ENCODE peak calls at places on chromosomes 16 and 17, in four cellular contexts. N is myocyte, H is T-helper 2 cell, X is HCT116. C is an unnamed sample.
A peak's percentile ranks its signal among the peaks of the same experiment; 100 is the strongest.

GRCh38 chr16:74738134-74738541 is 36.5 kb downstream of the FA2H start:
- DNase-seq in X (peak; percentile 60), H (no peak), N (peak; percentile 55), C (no peak)

GRCh38 chr16:50394215-50394802 is 25.5 kb upstream of the BRD7 start:
- DNase-seq in H (no peak), X (no peak), N (no peak), C (no peak)

GRCh38 chr17:80393961-80394360 is 21.0 kb upstream of the ENDOV start:
- DNase-seq in X (no peak), H (no peak), N (no peak), C (no peak)

GRCh38 chr17:80281516-80281915 is 20.9 kb downstream of the RNF213 start:
- DNase-seq in H (no peak), N (no peak), X (no peak), C (no peak)

GRCh38 chr17:57888311-57889216 is 38.7 kb upstream of the MRPS23 start:
- DNase-seq in X (no peak), N (peak; percentile 91), H (no peak), C (no peak)

GRCh38 chr16:12942861-12943260 is 41.5 kb downstream of the SHISA9 start:
- DNase-seq in X (no peak), N (peak; percentile 65), H (no peak), C (no peak)

GRCh38 chr17:32298298-32298697 is 32.7 kb downstream of the RHBDL3 start:
- DNase-seq in X (no peak), N (peak; percentile 20), H (no peak), C (no peak)

GRCh38 chr17:55735784-55736405 is 13.2 kb upstream of the TMEM100 start:
- DNase-seq in X (peak; percentile 49), N (peak; percentile 41), H (no peak), C (no peak)

GRCh38 chr17:7560172-7561027 is 1.3 kb upstream of the SENP3 start:
- DNase-seq in N (peak; percentile 62), X (no peak), H (peak; percentile 43), C (peak; percentile 75)

GRCh38 chr17:4947411-4948165 is 742 bp downstream of the PFN1 start:
- DNase-seq in N (peak; percentile 62), X (no peak), H (peak; percentile 59), C (peak; percentile 55)

GRCh38 chr17:77779711-77780539 is 178.6 kb upstream of the TNRC6C start:
- DNase-seq in H (no peak), X (no peak), N (peak; percentile 21), C (no peak)

GRCh38 chr17:80799553-80800403 is 191.9 kb upstream of the CHMP6 start:
- DNase-seq in X (no peak), N (no peak), H (no peak), C (no peak)

GRCh38 chr17:67594115-67594878 is 123.4 kb upstream of the NOL11 start:
- DNase-seq in H (no peak), X (no peak), N (no peak), C (no peak)

GRCh38 chr16:65540913-65541312 is 419.1 kb upstream of the CDH11 start:
- DNase-seq in H (no peak), N (no peak), X (no peak), C (no peak)

GRCh38 chr17:47286198-47286914 is 32.7 kb downstream of the ITGB3 start:
- DNase-seq in N (peak; percentile 47), X (no peak), H (no peak), C (peak; percentile 58)

GRCh38 chr16:15604460-15605390 is 38.2 kb downstream of the MARF1 start:
- DNase-seq in N (no peak), H (no peak), X (no peak), C (no peak)

GRCh38 chr16:29926675-29927522 is 873 bp upstream of the KCTD13 start:
- DNase-seq in H (no peak), X (no peak), N (peak; percentile 65), C (no peak)

GRCh38 chr17:6269474-6269873 is 165.4 kb downstream of the AIPL1 start:
- DNase-seq in N (peak; percentile 75), X (peak; percentile 6), H (no peak), C (no peak)

GRCh38 chr17:14197582-14197981 is 39.1 kb downstream of the CDRT15 start:
- DNase-seq in H (peak; percentile 24), N (no peak), X (no peak), C (peak; percentile 26)

GRCh38 chr16:1184156-1184868 is 31.4 kb downstream of the CACNA1H start:
- DNase-seq in H (no peak), N (no peak), X (no peak), C (no peak)

GRCh38 chr17:17445925-17446665 is 30.7 kb upstream of the MED9 start:
- DNase-seq in H (no peak), N (peak; percentile 95), X (peak; percentile 76), C (no peak)

GRCh38 chr17:30443721-30444120 is 33.5 kb upstream of the GOSR1 start:
- DNase-seq in H (no peak), N (no peak), X (no peak), C (no peak)

GRCh38 chr17:61466246-61466645 is 14.0 kb downstream of the TBX4 start:
- DNase-seq in N (no peak), H (no peak), X (no peak), C (no peak)

GRCh38 chr17:55785181-55785580 is 34.3 kb downstream of the PCTP start:
- DNase-seq in N (no peak), H (no peak), X (no peak), C (no peak)

GRCh38 chr16:30941600-30942420 is 7.1 kb upstream of the ORAI3 start:
- DNase-seq in H (peak; percentile 48), N (peak; percentile 81), X (peak; percentile 46), C (peak; percentile 85)

GRCh38 chr17:81906476-81907218 is 4.6 kb downstream of the PCYT2 start:
- DNase-seq in H (no peak), X (no peak), N (no peak), C (no peak)

GRCh38 chr17:56203430-56203829 is 50.2 kb downstream of the ANKFN1 start:
- DNase-seq in N (no peak), X (peak; percentile 49), H (no peak), C (no peak)

GRCh38 chr17:8080208-8080798 is 7.2 kb downstream of the ALOX12B start:
- DNase-seq in N (no peak), X (no peak), H (no peak), C (no peak)

GRCh38 chr17:79171152-79171551 is 96.5 kb downstream of the ENGASE start:
- DNase-seq in N (no peak), H (no peak), X (no peak), C (no peak)

GRCh38 chr17:73644145-73645049 is at the start of gene SDK2:
- DNase-seq in N (no peak), H (no peak), X (no peak), C (no peak)

GRCh38 chr17:10171057-10171456 is 27.3 kb downstream of the GAS7 start:
- DNase-seq in N (no peak), H (no peak), X (no peak), C (no peak)

GRCh38 chr17:62995377-62995885 is 29.4 kb downstream of the TANC2 start:
- DNase-seq in N (peak; percentile 41), X (peak; percentile 38), H (no peak), C (no peak)

GRCh38 chr16:65122974-65123845 is 1.3 kb upstream of the CDH11 start:
- DNase-seq in N (peak; percentile 67), X (no peak), H (no peak), C (no peak)

GRCh38 chr17:7477392-7478275 is 1.8 kb downstream of the ZBTB4 start:
- DNase-seq in X (no peak), N (peak; percentile 95), H (no peak), C (no peak)

GRCh38 chr17:78322858-78323455 is 36.9 kb downstream of the SOCS3 start:
- DNase-seq in H (no peak), N (no peak), X (no peak), C (no peak)

GRCh38 chr16:68910051-68910450 is 66.7 kb downstream of the TANGO6 start:
- DNase-seq in H (no peak), N (peak; percentile 1), X (no peak), C (no peak)

GRCh38 chr17:76458580-76459490 is 5.9 kb upstream of the UBE2O start:
- DNase-seq in X (peak; percentile 57), H (no peak), N (peak; percentile 62), C (no peak)